ENCODE peak calls at places on chromosomes 3 and 15, in six cellular contexts. H is RWPE1, X is tibial artery, P is NAMALWA, B is NCI-H2171 treated with DMSO at 0.1 percent for 48 hours, U is NCI-H446 treated with DMSO at 0.1 percent for 48 hours. Z is an unnamed sample.

GRCh38 chr15:58049520-58050227 is 15.8 kb downstream of the ALDH1A2 start:
- DNase-seq in H (no peak), X (no peak), P (no peak), B (no peak), U (no peak), Z (no peak)

GRCh38 chr3:15443826-15444524 is 16.6 kb downstream of the EAF1 start:
- DNase-seq in H (no peak), X (peak; percentile 27), P (no peak), B (no peak), U (no peak), Z (no peak)

GRCh38 chr15:72113347-72114031 is 4.5 kb downstream of the MYO9A start:
- DNase-seq in H (no peak), X (no peak), P (no peak), B (no peak), U (no peak), Z (no peak)

GRCh38 chr15:82778755-82779154 is 27.1 kb downstream of the FSD2 start:
- DNase-seq in H (no peak), X (no peak), P (no peak), B (no peak), U (no peak), Z (no peak)

GRCh38 chr3:173732237-173732636 is 334.7 kb downstream of the NLGN1 start:
- DNase-seq in H (no peak), X (no peak), P (no peak), B (no peak), U (no peak), Z (peak; percentile 94)

GRCh38 chr3:57952208-57952631 is 56.0 kb upstream of the FLNB start:
- DNase-seq in H (no peak), X (peak; percentile 90), P (no peak), B (no peak), U (no peak), Z (no peak)

GRCh38 chr15:61420546-61420945 is 191.4 kb upstream of the RORA start:
- DNase-seq in H (no peak), X (no peak), P (no peak), B (no peak), U (no peak), Z (no peak)

GRCh38 chr3:97884724-97885123 is 62.9 kb downstream of the CRYBG3 start:
- DNase-seq in H (no peak), X (no peak), P (no peak), B (no peak), U (no peak), Z (no peak)

GRCh38 chr3:63639821-63640220 is 12.7 kb upstream of the SNTN start:
- DNase-seq in H (no peak), X (no peak), P (no peak), B (no peak), U (no peak), Z (no peak)

GRCh38 chr3:34005886-34006285 is 207.5 kb downstream of the PDCD6IP start:
- DNase-seq in H (no peak), X (no peak), P (no peak), B (no peak), U (no peak), Z (no peak)

GRCh38 chr15:94692697-94693096 is 461.3 kb downstream of the MCTP2 start:
- DNase-seq in H (peak; percentile 64), X (no peak), P (no peak), B (no peak), U (no peak), Z (peak; percentile 9)

GRCh38 chr3:60552581-60552980 is 698.7 kb downstream of the FHIT start:
- DNase-seq in H (no peak), X (no peak), P (no peak), B (no peak), U (no peak), Z (no peak)

GRCh38 chr15:81296673-81297072 is 27.3 kb downstream of the STARD5 start:
- DNase-seq in H (no peak), X (peak; percentile 76), P (peak; percentile 94), B (no peak), U (no peak), Z (no peak)

GRCh38 chr3:39383913-39384664 is 919 bp downstream of the SLC25A38 start:
- DNase-seq in H (peak; percentile 94), X (peak; percentile 98), P (peak; percentile 96), B (no peak), U (no peak), Z (no peak)

GRCh38 chr3:121488628-121489027 is 57.2 kb downstream of the POLQ start:
- DNase-seq in H (peak; percentile 5), X (no peak), P (no peak), B (no peak), U (peak; percentile 12), Z (no peak)

GRCh38 chr3:114058646-114059045 is 2.1 kb downstream of the QTRT2 start:
- DNase-seq in H (no peak), X (no peak), P (no peak), B (no peak), U (no peak), Z (no peak)

GRCh38 chr3:194491996-194492395 is 5.2 kb upstream of the ATP13A3 start:
- DNase-seq in H (no peak), X (no peak), P (peak; percentile 20), B (no peak), U (no peak), Z (no peak)

GRCh38 chr3:58531956-58532355 is 5.0 kb downstream of the ACOX2 start:
- DNase-seq in H (peak; percentile 13), X (no peak), P (peak; percentile 29), B (no peak), U (no peak), Z (peak; percentile 45)

GRCh38 chr3:49401758-49402157 is 10.0 kb downstream of the RHOA start:
- DNase-seq in H (no peak), X (no peak), P (no peak), B (no peak), U (no peak), Z (no peak)

GRCh38 chr3:45343947-45344346 is 44.4 kb upstream of the LARS2 start:
- DNase-seq in H (peak; percentile 5), X (no peak), P (peak; percentile 54), B (no peak), U (no peak), Z (peak; percentile 62)

GRCh38 chr3:79361748-79362378 is 405.9 kb downstream of the ROBO1 start:
- DNase-seq in H (peak; percentile 5), X (no peak), P (peak; percentile 43), B (peak; percentile 49), U (peak; percentile 76), Z (peak; percentile 59)

GRCh38 chr15:60590935-60591490 is 112.1 kb upstream of the ICE2 start:
- DNase-seq in H (peak; percentile 22), X (peak; percentile 76), P (no peak), B (peak; percentile 66), U (no peak), Z (peak; percentile 68)

GRCh38 chr3:189710620-189711388 is 79.6 kb downstream of the TP63 start:
- DNase-seq in H (peak; percentile 74), X (no peak), P (peak; percentile 66), B (peak; percentile 47), U (no peak), Z (peak; percentile 89)

GRCh38 chr3:160704006-160704405 is 27.0 kb downstream of the ARL14 start:
- DNase-seq in H (no peak), X (no peak), P (no peak), B (no peak), U (no peak), Z (no peak)

GRCh38 chr15:71112429-71112828 is 2.8 kb upstream of the THSD4 start:
- DNase-seq in H (no peak), X (no peak), P (no peak), B (no peak), U (no peak), Z (no peak)

GRCh38 chr15:59632714-59633113 is 21.1 kb downstream of the GCNT3 start:
- DNase-seq in H (no peak), X (no peak), P (no peak), B (no peak), U (no peak), Z (peak; percentile 33)

GRCh38 chr3:139251529-139251928 is 92.3 kb upstream of the MRPS22 start:
- DNase-seq in H (no peak), X (no peak), P (no peak), B (no peak), U (no peak), Z (no peak)

GRCh38 chr15:76460871-76461270 is 124.3 kb downstream of the ISL2 start:
- DNase-seq in H (no peak), X (no peak), P (no peak), B (no peak), U (no peak), Z (no peak)

GRCh38 chr3:170410428-170411029 is 8.1 kb upstream of the CLDN11 start:
- DNase-seq in H (peak; percentile 57), X (no peak), P (peak; percentile 67), B (peak; percentile 51), U (peak; percentile 6), Z (peak; percentile 68)

GRCh38 chr3:193665370-193665989 is 72.5 kb downstream of the OPA1 start:
- DNase-seq in H (peak; percentile 20), X (no peak), P (peak; percentile 62), B (peak; percentile 69), U (peak; percentile 31), Z (peak; percentile 66)

GRCh38 chr3:183233986-183234385 is 19.1 kb upstream of the B3GNT5 start:
- DNase-seq in H (no peak), X (no peak), P (no peak), B (no peak), U (no peak), Z (no peak)